ENCODE peak calls at places on chromosome 1, in nine cellular contexts. J is GM12891, D is stomach, A is breast epithelium, N is uterus, S is heart left ventricle, W is body of pancreas, M is gastrocnemius medialis, B is NB4. V is an unnamed sample.

GRCh38 chr1:15152318-15153183 is 996 bp upstream of the TMEM51 start:
- DNase-seq in N (peak; percentile 87), S (peak; percentile 89), D (peak; percentile 92), J (no peak), A (peak; percentile 84), M (peak; percentile 21), W (peak; percentile 95), B (peak; percentile 41), V (peak; percentile 65)

GRCh38 chr1:98653186-98653585 is 8.3 kb upstream of the SNX7 start:
- DNase-seq in N (no peak), J (no peak), W (no peak), S (no peak), A (no peak), B (no peak), M (no peak), D (no peak), V (no peak)

GRCh38 chr1:15803380-15803779 is 4.1 kb downstream of the UQCRHL start:
- DNase-seq in B (peak; percentile 46), M (no peak), D (no peak), S (no peak), W (no peak), A (no peak), N (no peak), J (no peak), V (no peak)

GRCh38 chr1:201309420-201309819 is 26.1 kb downstream of the PKP1 start:
- DNase-seq in W (peak; percentile 74), M (peak; percentile 91), A (peak; percentile 97), B (peak; percentile 90), J (peak; percentile 35), N (peak; percentile 20), S (peak; percentile 83), D (peak; percentile 55), V (peak; percentile 24)

GRCh38 chr1:40363721-40364120 is 9.8 kb upstream of the SMAP2 start:
- DNase-seq in J (no peak), M (no peak), D (no peak), A (no peak), S (no peak), W (no peak), B (no peak), N (no peak), V (no peak)

GRCh38 chr1:12760256-12760795 is 13.2 kb upstream of the PRAMEF12 start:
- DNase-seq in W (no peak), B (peak; percentile 12), A (no peak), D (no peak), S (no peak), M (no peak), J (no peak), N (no peak), V (no peak)

GRCh38 chr1:59029366-59029765 is 245.5 kb upstream of the JUN start:
- DNase-seq in A (no peak), J (no peak), M (no peak), D (no peak), N (no peak), B (no peak), W (no peak), S (no peak), V (no peak)

GRCh38 chr1:98025858-98026257 is 105.0 kb upstream of the DPYD start:
- DNase-seq in W (no peak), D (no peak), B (no peak), M (no peak), A (no peak), S (no peak), N (no peak), J (no peak), V (no peak)

GRCh38 chr1:11061652-11062365 is 2.0 kb upstream of the SRM start:
- DNase-seq in B (peak; percentile 48), S (no peak), J (no peak), A (no peak), D (no peak), M (no peak), N (no peak), W (no peak), V (no peak)

GRCh38 chr1:11059166-11059989 is 440 bp downstream of the SRM start:
- DNase-seq in S (no peak), J (peak; percentile 65), D (no peak), A (no peak), B (peak; percentile 61), N (peak; percentile 25), M (no peak), W (peak; percentile 8), V (no peak)

GRCh38 chr1:11058595-11059165 is 1.1 kb downstream of the SRM start:
- DNase-seq in N (no peak), A (no peak), B (no peak), D (peak; percentile 40), J (no peak), M (no peak), W (peak; percentile 73), S (no peak), V (no peak)

GRCh38 chr1:11058026-11058425 is 1.8 kb downstream of the SRM start:
- DNase-seq in A (no peak), J (no peak), B (no peak), M (no peak), S (no peak), N (no peak), W (no peak), D (no peak), V (no peak)

DNA sequence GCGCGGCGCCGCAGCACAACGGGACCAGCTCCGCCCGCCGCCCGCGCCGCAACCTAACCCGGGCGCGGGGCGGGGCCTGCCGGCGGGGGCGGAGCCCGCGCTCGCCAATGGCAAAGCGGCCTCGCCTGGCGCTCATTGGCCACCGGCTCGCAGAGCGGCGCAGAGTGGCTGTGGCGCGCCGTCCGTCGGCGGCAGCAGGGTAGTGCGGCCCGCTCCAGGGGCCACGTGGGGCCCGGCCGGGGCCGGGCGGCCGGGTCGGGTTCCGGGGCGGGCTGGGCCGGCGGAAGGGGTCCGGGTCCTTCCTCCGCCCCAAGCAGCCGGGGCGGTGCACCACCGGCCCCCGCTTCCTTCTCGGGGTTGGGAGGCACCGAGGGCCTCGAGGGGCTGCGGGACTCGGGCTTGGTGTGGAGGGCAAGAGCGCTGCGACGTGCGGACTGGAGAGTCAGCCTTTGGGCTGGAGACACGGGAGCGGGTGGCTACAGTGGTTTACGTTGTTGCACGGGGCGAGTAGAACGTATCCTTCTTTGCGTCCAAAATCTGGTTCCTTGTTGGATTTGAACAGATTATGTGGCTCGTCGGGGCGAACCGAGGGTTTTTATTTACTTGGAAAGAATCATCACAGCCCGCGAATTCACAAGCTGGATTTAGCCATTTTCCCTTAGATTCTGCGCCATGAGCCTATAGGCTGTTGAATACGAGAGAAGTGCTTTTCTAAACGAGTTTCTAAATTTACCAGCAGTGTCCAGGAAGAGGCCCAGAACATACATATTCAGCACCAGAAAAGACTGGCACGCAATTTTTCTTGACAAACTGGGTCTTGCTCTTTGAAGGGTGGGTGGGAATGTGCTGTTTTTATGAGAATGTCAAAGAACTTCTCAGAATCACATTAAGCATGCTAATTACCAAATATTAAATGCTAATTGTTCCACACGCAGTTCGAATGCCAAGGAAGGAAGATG is at the start of gene SRM:
- DNase-seq in B (peak; percentile 93), A (peak; percentile 83), M (peak; percentile 87), J (peak; percentile 98), S (peak; percentile 96), D (peak; percentile 95), N (peak; percentile 93), W (peak; percentile 94), V (peak; percentile 94)
- TF ChIP-seq POLR2A in B (peak; percentile 57), A (no peak), M (peak; percentile 84), J (peak; percentile 82), S (peak; percentile 83), D (no peak), N (peak; percentile 70), W (peak; percentile 56), V (peak; percentile 67)

DNA sequence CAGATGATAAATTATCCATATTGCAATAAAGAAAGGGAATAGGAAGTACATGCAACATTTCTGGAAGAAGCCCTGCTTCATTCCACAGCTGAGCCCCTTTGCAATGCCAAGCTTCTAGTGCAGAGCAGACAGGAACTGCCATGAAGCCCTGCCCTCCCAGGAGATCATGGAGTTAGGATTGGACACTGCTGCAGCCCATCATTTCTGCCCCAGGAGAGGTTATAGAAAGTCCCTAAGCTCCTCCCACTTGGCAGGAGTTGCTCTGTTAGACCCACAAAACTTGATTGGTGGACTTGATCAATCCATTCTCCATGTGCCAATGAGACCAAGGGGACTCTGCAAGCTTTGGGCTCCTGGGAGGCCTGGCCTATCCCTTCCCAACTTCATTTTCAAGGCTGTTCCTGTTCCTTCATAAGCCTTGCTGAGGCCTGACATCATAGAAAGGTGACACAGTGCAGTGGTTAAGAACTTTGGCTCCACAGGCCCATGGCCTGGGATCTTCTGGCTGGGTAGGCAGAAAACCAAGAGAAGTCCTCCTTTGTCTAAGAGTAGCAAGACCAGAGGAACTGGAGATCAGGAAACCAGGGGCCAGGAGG is 1.3 kb upstream of the LAPTM5 start:
- DNase-seq in D (no peak), W (no peak), N (no peak), M (no peak), B (peak; percentile 69), S (no peak), J (no peak), A (no peak), V (peak; percentile 33)
- TF ChIP-seq POLR2A in D (no peak), W (no peak), N (no peak), M (no peak), B (no peak), S (no peak), J (peak; percentile 39), A (no peak), V (no peak)

DNA sequence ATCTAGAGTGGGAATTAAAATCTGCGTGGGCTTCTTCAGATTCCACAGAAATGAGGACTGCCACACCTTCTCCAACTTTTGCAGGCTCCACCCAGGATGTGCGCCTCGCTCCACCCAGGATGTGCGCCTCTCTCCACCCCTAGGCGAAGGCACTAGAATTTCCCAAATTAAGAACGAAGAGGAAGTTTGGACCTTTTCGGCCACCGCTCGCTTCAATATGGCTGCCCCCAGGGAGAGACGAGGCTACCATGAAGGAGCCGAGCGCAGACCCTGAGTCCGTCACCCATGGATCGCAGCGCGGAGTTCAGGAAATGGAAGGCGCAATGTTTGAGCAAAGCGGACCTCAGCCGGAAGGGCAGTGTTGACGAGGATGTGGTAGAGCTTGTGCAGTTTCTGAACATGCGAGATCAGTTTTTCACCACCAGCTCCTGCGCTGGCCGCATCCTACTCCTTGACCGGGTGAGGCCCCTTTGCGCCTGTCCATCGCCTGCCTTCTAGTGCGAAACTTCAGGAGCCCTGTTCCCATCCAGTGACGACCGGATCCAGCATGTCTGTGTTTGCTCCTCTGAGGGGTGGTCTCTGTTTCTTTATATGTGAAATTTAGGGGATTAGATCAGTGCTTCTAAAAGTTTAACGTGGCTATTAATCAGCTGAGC is at the start of the genes CRYZ and TYW3:
- DNase-seq in N (peak; percentile 91), M (peak; percentile 84), S (peak; percentile 91), B (peak; percentile 93), W (peak; percentile 92), D (peak; percentile 86), J (peak; percentile 47), A (peak; percentile 83), V (peak; percentile 52)
- TF ChIP-seq POLR2A in N (peak; percentile 49), M (no peak), S (peak; percentile 49), B (peak; percentile 62), W (peak; percentile 42), D (no peak), J (peak; percentile 87), A (peak; percentile 25), V (peak; percentile 54)

DNA sequence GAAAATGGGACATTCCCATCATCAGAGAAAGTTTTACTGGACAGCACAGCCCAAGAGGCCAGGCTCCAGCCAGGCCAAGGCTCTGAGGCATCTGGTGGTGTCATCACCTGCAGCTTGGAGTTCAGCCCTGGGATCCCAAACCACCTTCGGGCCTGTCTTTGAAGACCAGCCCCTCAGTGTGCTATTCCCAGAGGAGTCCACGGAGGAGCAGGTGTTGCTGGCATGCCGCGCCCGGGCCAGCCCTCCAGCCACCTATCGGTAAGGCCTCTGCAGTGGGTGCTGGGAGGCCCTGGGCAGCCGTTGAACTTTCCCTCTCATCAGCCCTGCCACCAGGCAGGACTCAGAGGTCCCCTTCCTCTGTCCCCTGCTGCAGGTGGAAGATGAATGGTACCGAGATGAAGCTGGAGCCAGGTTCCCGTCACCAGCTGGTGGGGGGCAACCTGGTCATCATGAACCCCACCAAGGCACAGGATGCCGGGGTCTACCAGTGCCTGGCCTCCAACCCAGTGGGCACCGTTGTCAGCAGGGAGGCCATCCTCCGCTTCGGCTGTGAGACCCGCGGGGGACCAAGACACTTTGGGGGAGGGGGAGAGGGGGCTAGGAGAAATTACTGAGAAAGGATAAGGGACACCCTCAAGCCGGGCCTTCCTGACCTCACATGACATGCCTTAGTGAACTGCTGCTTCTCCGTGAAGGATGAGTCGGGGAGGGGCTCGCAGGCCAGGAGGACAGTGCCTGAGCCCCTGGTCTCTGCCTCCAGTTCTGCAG is 15.0 kb downstream of the CNTN2 start:
- DNase-seq in W (no peak), M (no peak), S (peak; percentile 22), J (no peak), B (no peak), N (no peak), A (no peak), D (no peak), V (no peak)
- TF ChIP-seq POLR2A in W (no peak), M (no peak), S (no peak), J (no peak), B (no peak), N (no peak), A (no peak), D (no peak), V (no peak)